ENCODE peak calls at places on chromosomes 2 and 18, in four cellular contexts. Q is adrenal gland, N is T1000, U is esophagus squamous epithelium. K is an unnamed sample.

GRCh38 chr18:11178951-11179549 is 29.7 kb upstream of the PIEZO2 start:
- DNase-seq in Q (no peak), U (no peak), N (no peak), K (no peak)

GRCh38 chr2:54722641-54723299 is 692 bp upstream of the EML6 start:
- DNase-seq in Q (peak), N (peak), U (no peak), K (no peak)

GRCh38 chr2:52431352-52431760 is 1336.2 kb upstream of the CHAC2 start:
- DNase-seq in N (no peak), Q (no peak), U (no peak), K (no peak)

GRCh38 chr2:25462021-25462420 is 120.3 kb upstream of the DNMT3A start:
- DNase-seq in Q (no peak), N (no peak), U (no peak), K (no peak)

GRCh38 chr2:210028178-210028577 is 25.7 kb downstream of the RPE start:
- DNase-seq in N (no peak), Q (no peak), U (no peak), K (no peak)

GRCh38 chr2:30511122-30512083 is 64.4 kb downstream of the LCLAT1 start:
- DNase-seq in U (no peak), N (peak), Q (peak), K (no peak)

GRCh38 chr2:31784868-31785267 is 204.1 kb upstream of the SRD5A2 start:
- DNase-seq in Q (no peak), U (no peak), N (no peak), K (no peak)

GRCh38 chr2:223725494-223725893 is 111.9 kb downstream of the AP1S3 start:
- DNase-seq in Q (peak), N (peak), U (no peak), K (no peak)

GRCh38 chr18:58230438-58231179 is 186.6 kb downstream of the NEDD4L start:
- DNase-seq in Q (no peak), U (no peak), N (peak), K (no peak)

GRCh38 chr18:26685438-26686173 is 137.3 kb upstream of the KCTD1 start:
- DNase-seq in Q (no peak), N (no peak), U (no peak), K (no peak)

GRCh38 chr18:55186588-55186987 is 227.3 kb upstream of the CCDC68 start:
- DNase-seq in U (no peak), N (no peak), Q (peak), K (no peak)

GRCh38 chr18:57910134-57910533 is 107.0 kb upstream of the ATP8B1 start:
- DNase-seq in Q (no peak), U (no peak), N (no peak), K (no peak)

GRCh38 chr18:46477425-46478011 is 179.5 kb downstream of the LOXHD1 start:
- DNase-seq in Q (no peak), U (no peak), N (no peak), K (no peak)